ENCODE peak calls at places on chromosomes 16 and 17, in five cellular contexts. T, A, D, R and E are unnamed samples.

GRCh38 chr16:58904254-58904653 is 170.1 kb upstream of the GOT2 start:
- DNase-seq in T (no peak), A (no peak), D (no peak), R (no peak), E (no peak)

GRCh38 chr17:64443086-64443760 is 5.7 kb upstream of the MILR1 start:
- DNase-seq in T (no peak), A (no peak), D (no peak), R (no peak), E (peak; percentile 79)

GRCh38 chr16:31187808-31188189 is 7.9 kb downstream of the FUS start:
- DNase-seq in T (no peak), A (no peak), D (no peak), R (no peak), E (no peak)

GRCh38 chr16:1687427-1688316 is 9.6 kb downstream of the JPT2 start:
- DNase-seq in T (no peak), A (no peak), D (no peak), R (no peak), E (peak; percentile 69)

GRCh38 chr17:15377200-15377599 is 35.8 kb upstream of the TEKT3 start:
- DNase-seq in T (no peak), A (no peak), D (no peak), R (no peak), E (peak; percentile 44)

GRCh38 chr17:6420173-6420641 is 14.7 kb downstream of the AIPL1 start:
- DNase-seq in T (peak; percentile 76), A (peak; percentile 89), D (no peak), R (no peak), E (no peak)

GRCh38 chr17:34711646-34712045 is 132.3 kb downstream of the TMEM132E start:
- DNase-seq in T (no peak), A (peak; percentile 17), D (no peak), R (no peak), E (no peak)

GRCh38 chr16:9607512-9608230 is 516.2 kb downstream of the HAPSTR1 start:
- DNase-seq in T (no peak), A (no peak), D (no peak), R (no peak), E (no peak)

GRCh38 chr17:44084131-44084538 is 13.6 kb downstream of the G6PC3 start:
- DNase-seq in T (peak; percentile 85), A (peak; percentile 78), D (no peak), R (no peak), E (no peak)

GRCh38 chr17:7987112-7987893 is 15.1 kb upstream of the GUCY2D start:
- DNase-seq in T (no peak), A (no peak), D (no peak), R (no peak), E (no peak)

GRCh38 chr16:88854306-88855111 is 2.2 kb downstream of the GALNS start:
- DNase-seq in T (no peak), A (no peak), D (no peak), R (no peak), E (peak; percentile 28)

GRCh38 chr17:50487213-50488096 is 8.8 kb downstream of the RSAD1 start:
- DNase-seq in T (no peak), A (no peak), D (no peak), R (no peak), E (no peak)
- H2BK12ac ChIP-seq in T (no peak overlapping the region), A (no peak overlapping the region), D (no peak overlapping the region), R (no peak overlapping the region), E (no peak overlapping the region)

DNA sequence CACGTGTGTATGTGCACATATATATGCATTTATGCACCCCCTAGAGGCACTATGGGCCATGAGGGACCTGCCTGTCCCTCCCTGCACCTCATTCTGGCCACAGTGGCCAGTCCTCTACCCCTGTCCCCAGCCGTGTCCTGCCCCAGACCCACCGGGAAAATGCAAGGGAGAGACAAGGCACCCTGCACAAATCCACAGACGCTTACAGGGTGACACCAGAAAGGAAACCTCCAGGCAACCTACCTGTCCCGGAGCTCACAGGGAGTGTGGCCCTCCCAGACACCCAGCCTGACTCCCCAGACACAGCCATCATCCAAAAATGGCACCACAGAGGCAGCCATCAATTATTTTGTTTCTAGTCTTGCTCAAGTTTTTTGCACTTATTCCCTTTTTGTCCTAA is 440.4 kb downstream of the SOX9 start:
- DNase-seq in T (no peak), A (no peak), D (no peak), R (no peak), E (no peak)
- H2BK12ac ChIP-seq in T (peak overlapping the region; percentile 18), A (no peak overlapping the region), D (no peak overlapping the region), R (no peak overlapping the region), E (no peak overlapping the region)

GRCh38 chr17:62750502-62751349 is 57.4 kb downstream of the MARCHF10 start:
- DNase-seq in T (peak; percentile 62), A (peak; percentile 72), D (no peak), R (no peak), E (no peak)
- H2BK12ac ChIP-seq in T (peak overlapping the region; percentile 71), A (no peak overlapping the region), D (no peak overlapping the region), R (no peak overlapping the region), E (peak overlapping the region; percentile 15)

DNA sequence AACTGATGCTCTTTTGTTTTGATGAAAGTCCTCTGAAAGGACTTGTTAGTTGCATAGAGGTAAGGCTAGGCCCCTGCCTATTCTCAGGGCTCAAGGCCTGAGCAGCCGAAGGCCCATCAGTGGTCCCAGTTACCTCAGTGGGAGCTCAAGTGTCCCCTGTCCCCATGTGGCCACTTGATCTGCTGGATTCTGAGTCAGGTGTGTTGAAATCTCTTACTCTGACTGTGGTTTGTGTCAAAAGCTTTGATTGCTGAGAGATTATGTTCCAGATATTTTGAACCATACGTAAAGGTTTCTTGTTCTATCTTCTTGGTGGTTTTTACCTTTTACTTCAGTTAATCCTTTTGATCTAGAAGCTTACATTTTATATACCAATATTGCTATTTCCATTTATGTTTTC is 191.7 kb downstream of the LGALS9B start:
- DNase-seq in T (no peak), A (no peak), D (no peak), R (no peak), E (no peak)
- H2BK12ac ChIP-seq in T (no peak overlapping the region), A (no peak overlapping the region), D (no peak overlapping the region), R (no peak overlapping the region), E (no peak overlapping the region)

DNA sequence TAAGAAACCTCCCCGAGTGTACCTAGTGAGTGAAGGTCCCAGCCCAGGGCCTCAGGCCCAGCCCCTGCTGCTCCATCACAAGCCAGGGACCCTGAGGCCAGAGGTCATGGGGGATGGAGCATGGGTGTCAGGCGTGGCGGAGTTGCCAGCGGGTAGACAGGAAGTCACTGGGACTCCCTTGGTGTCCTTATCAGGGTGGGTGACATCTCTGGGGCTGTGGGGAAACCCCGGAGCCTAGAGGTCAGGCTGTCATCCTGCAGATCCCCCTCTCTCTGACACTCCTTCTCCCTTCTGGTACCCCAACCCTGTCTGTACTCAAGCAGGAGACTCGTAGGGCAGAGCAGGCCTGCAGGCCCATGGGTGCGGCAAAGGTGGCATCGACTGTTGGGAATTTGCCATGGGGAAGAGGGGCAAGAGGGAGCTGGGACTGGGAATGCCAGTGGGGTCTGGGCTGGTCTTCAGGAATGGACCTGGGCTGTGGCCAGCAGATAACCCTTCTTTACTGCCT is 10.8 kb upstream of the ADGRG1 start:
- DNase-seq in T (peak; percentile 37), A (peak; percentile 15), D (no peak), R (no peak), E (no peak)
- H2BK12ac ChIP-seq in T (no peak overlapping the region), A (no peak overlapping the region), D (no peak overlapping the region), R (no peak overlapping the region), E (peak overlapping the region; percentile 52)

DNA sequence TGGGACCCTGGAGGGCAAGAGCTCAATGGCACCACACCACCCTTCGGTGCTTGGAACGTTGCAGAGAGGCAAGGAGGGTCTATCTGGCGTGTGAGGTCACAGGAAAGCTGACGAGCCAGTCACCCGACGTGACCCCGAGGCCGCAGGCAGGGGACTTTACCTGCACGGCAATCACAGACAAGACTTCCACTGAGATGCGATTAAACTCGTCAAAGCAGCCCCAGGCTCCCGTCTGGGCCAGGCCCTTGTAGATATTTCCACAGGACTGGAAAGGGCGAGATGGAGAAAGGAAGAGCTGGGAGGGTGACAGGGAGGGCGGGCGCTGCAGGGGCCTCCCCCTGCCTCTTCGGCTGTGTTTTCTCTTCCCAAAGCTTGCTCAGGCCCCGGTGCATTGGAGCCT is 78.3 kb downstream of the DNAH17 start:
- DNase-seq in T (no peak), A (peak; percentile 67), D (no peak), R (no peak), E (peak; percentile 14)
- H2BK12ac ChIP-seq in T (peak overlapping the region; percentile 80), A (no peak overlapping the region), D (no peak overlapping the region), R (peak overlapping the region; percentile 18), E (no peak overlapping the region)